ENCODE peak calls at places on chromosomes 16 and 17, in eight cellular contexts. R is NCI-H2081; W is left lobe of liver; T is activated T-helper 1 cell treated with anti-CD3 and anti-CD28 coated beads, Interleukin-2, amount 50 U/mL, for 16 hours; V is activated naive CD4-positive, alpha-beta T cell; D is EH; J is LoVo; P is effector CD4-positive, alpha-beta T cell. F is an unnamed sample.

GRCh38 chr17:76994237-76994637 is 126.0 kb downstream of the MGAT5B start:
- DNase-seq in R (peak; percentile 28), W (no peak), T (no peak), V (no peak), D (no peak), J (no peak), P (no peak), F (no peak)

GRCh38 chr17:81794074-81794476 is 9.9 kb upstream of the GCGR start:
- DNase-seq in R (no peak), W (no peak), T (no peak), V (no peak), D (no peak), J (no peak), P (no peak), F (no peak)

GRCh38 chr17:69335018-69335417 is 8.1 kb upstream of the ABCA5 start:
- DNase-seq in R (peak; percentile 51), W (no peak), T (no peak), V (no peak), D (peak; percentile 13), J (peak; percentile 41), P (no peak), F (peak; percentile 59)

GRCh38 chr17:45951403-45951802 is 47.6 kb upstream of the STH start:
- DNase-seq in R (no peak), W (no peak), T (no peak), V (no peak), D (no peak), J (no peak), P (no peak), F (no peak)

GRCh38 chr17:41512789-41513547 is 5.7 kb downstream of the KRT15 start:
- DNase-seq in R (peak; percentile 94), W (no peak), T (no peak), V (no peak), D (no peak), J (peak; percentile 29), P (no peak), F (no peak)

GRCh38 chr16:83231771-83232170 is 576.0 kb upstream of the HSBP1 start:
- DNase-seq in R (no peak), W (no peak), T (no peak), V (no peak), D (peak; percentile 32), J (no peak), P (no peak), F (peak; percentile 13)

GRCh38 chr16:6193718-6194117 is 1096.1 kb upstream of the EEF2KMT start:
- DNase-seq in R (no peak), W (no peak), T (no peak), V (no peak), D (no peak), J (no peak), P (no peak), F (no peak)

GRCh38 chr17:49946964-49947584 is 21.9 kb upstream of the DLX4 start:
- DNase-seq in R (no peak), W (no peak), T (no peak), V (no peak), D (no peak), J (no peak), P (no peak), F (no peak)

GRCh38 chr16:77782694-77783093 is 5.7 kb upstream of the VAT1L start:
- DNase-seq in R (no peak), W (no peak), T (no peak), V (no peak), D (no peak), J (no peak), P (no peak), F (no peak)

GRCh38 chr17:80877095-80877828 is 114.4 kb upstream of the CHMP6 start:
- DNase-seq in R (peak; percentile 83), W (no peak), T (peak; percentile 42), V (no peak), D (no peak), J (no peak), P (peak; percentile 20), F (no peak)

GRCh38 chr16:84617068-84617630 is 729 bp downstream of the COTL1 start:
- DNase-seq in R (no peak), W (no peak), T (peak; percentile 22), V (peak; percentile 43), D (peak; percentile 31), J (no peak), P (no peak), F (no peak)

GRCh38 chr17:45345246-45345553 is 28.4 kb upstream of the MAP3K14 start:
- DNase-seq in R (no peak), W (no peak), T (no peak), V (no peak), D (no peak), J (no peak), P (no peak), F (no peak)

GRCh38 chr17:46892192-46892703 is 30.7 kb upstream of the GOSR2 start:
- DNase-seq in R (no peak), W (no peak), T (no peak), V (no peak), D (no peak), J (no peak), P (no peak), F (no peak)

GRCh38 chr17:80388601-80389000 is 26.4 kb upstream of the ENDOV start:
- DNase-seq in R (no peak), W (no peak), T (no peak), V (no peak), D (no peak), J (no peak), P (no peak), F (no peak)

GRCh38 chr16:593406-593805 is 3.5 kb downstream of the RAB40C start:
- DNase-seq in R (peak; percentile 47), W (no peak), T (no peak), V (no peak), D (no peak), J (peak; percentile 84), P (no peak), F (no peak)

GRCh38 chr16:531494-532125 is 4.1 kb downstream of the CAPN15 start:
- DNase-seq in R (no peak), W (no peak), T (no peak), V (no peak), D (no peak), J (no peak), P (no peak), F (no peak)

GRCh38 chr16:71883849-71884638 is at the start of gene ZNF821:
- DNase-seq in R (peak; percentile 75), W (peak; percentile 75), T (peak; percentile 69), V (peak; percentile 32), D (peak; percentile 70), J (peak; percentile 65), P (peak; percentile 65), F (peak; percentile 63)

GRCh38 chr16:27712251-27712711 is 162.3 kb downstream of the KATNIP start:
- DNase-seq in R (no peak), W (no peak), T (no peak), V (no peak), D (no peak), J (no peak), P (no peak), F (no peak)

GRCh38 chr17:62648954-62649294 is 21.5 kb downstream of the MRC2 start:
- DNase-seq in R (no peak), W (no peak), T (no peak), V (no peak), D (no peak), J (no peak), P (no peak), F (no peak)

GRCh38 chr16:13968835-13969234 is 48.9 kb downstream of the ERCC4 start:
- DNase-seq in R (no peak), W (no peak), T (no peak), V (no peak), D (no peak), J (no peak), P (no peak), F (no peak)

GRCh38 chr16:58418601-58419000 is 26.3 kb downstream of the GINS3 start:
- DNase-seq in R (no peak), W (no peak), T (no peak), V (no peak), D (peak; percentile 5), J (no peak), P (no peak), F (no peak)

GRCh38 chr16:85615852-85616607 is 2.9 kb downstream of the GSE1 start:
- DNase-seq in R (peak; percentile 61), W (no peak), T (peak; percentile 56), V (peak; percentile 51), D (peak; percentile 80), J (no peak), P (peak; percentile 66), F (peak; percentile 74)

GRCh38 chr16:73298562-73298961 is 250.6 kb upstream of the ZFHX3 start:
- DNase-seq in R (no peak), W (no peak), T (no peak), V (no peak), D (peak; percentile 48), J (no peak), P (no peak), F (peak; percentile 38)

GRCh38 chr17:81417049-81417878 is 22.0 kb downstream of the BAHCC1 start:
- DNase-seq in R (no peak), W (no peak), T (no peak), V (no peak), D (peak; percentile 96), J (peak; percentile 15), P (no peak), F (peak; percentile 92)

GRCh38 chr16:11356573-11357331 is 11.5 kb downstream of the RMI2 start:
- DNase-seq in R (peak; percentile 28), W (peak; percentile 76), T (no peak), V (peak; percentile 7), D (peak; percentile 73), J (no peak), P (peak; percentile 23), F (peak; percentile 57)

F was measured in AG10803.